ENCODE peak calls at places on chromosomes 5 and 9, in four cellular contexts. U is BE2C, C is natural killer cell, I is thyroid gland. A is an unnamed sample.

GRCh38 chr5:168637793-168638192 is 58.6 kb upstream of the PANK3 start:
- DNase-seq in I (no peak), C (no peak), U (no peak), A (no peak)

GRCh38 chr5:5583023-5583765 is 160.7 kb downstream of the ICE1 start:
- DNase-seq in C (no peak), U (no peak), I (no peak), A (no peak)

GRCh38 chr5:143440448-143441102 is 37.1 kb upstream of the NR3C1 start:
- DNase-seq in I (no peak), C (no peak), U (peak), A (no peak)

GRCh38 chr5:68746220-68747076 is 347.4 kb upstream of the SLC30A5 start:
- DNase-seq in I (no peak), C (no peak), U (no peak), A (no peak)

GRCh38 chr9:101536351-101536750 is 2.7 kb downstream of the RNF20 start:
- DNase-seq in I (no peak), U (no peak), C (no peak), A (no peak)

GRCh38 chr5:168468836-168469235 is 17.4 kb upstream of the RARS1 start:
- DNase-seq in U (no peak), I (no peak), C (no peak), A (no peak)

GRCh38 chr9:35650341-35651158 is at the start of gene SIT1:
- DNase-seq in C (no peak), I (no peak), U (no peak), A (no peak)

GRCh38 chr5:42426036-42426435 is 2.8 kb downstream of the GHR start:
- DNase-seq in U (no peak), C (no peak), I (no peak), A (no peak)

GRCh38 chr9:137162505-137163100 is 7.2 kb downstream of the LRRC26 start:
- DNase-seq in C (no peak), I (peak), U (no peak), A (no peak)

GRCh38 chr5:139104577-139105271 is 93.4 kb downstream of the SIL1 start:
- DNase-seq in U (no peak), I (peak), C (no peak), A (no peak)

GRCh38 chr9:116160676-116161571 is 7.3 kb downstream of the PAPPA start:
- DNase-seq in I (no peak), C (no peak), U (no peak), A (no peak)

GRCh38 chr9:111631071-111631971 is at the start of gene DNAJC25:
- DNase-seq in U (peak), C (peak), I (peak), A (peak)
- TF ChIP-seq CTCF in U (no peak), C (no peak), I (no peak), A (no peak)

GRCh38 chr9:83920469-83920941 is 727 bp downstream of the KIF27 start:
- DNase-seq in U (no peak), I (peak), C (no peak), A (no peak)
- TF ChIP-seq CTCF in U (peak), I (no peak), C (no peak), A (no peak)

GRCh38 chr5:308672-309271 is 12.7 kb upstream of the AHRR start:
- DNase-seq in U (no peak), C (no peak), I (peak), A (no peak)
- TF ChIP-seq CTCF in U (peak), C (no peak), I (no peak), A (no peak)

GRCh38 chr9:1462626-1463308 is 412.6 kb downstream of the DMRT2 start:
- DNase-seq in I (no peak), U (no peak), C (no peak), A (no peak)

GRCh38 chr9:1457460-1457859 is 407.3 kb downstream of the DMRT2 start:
- DNase-seq in I (no peak), C (no peak), U (no peak), A (no peak)

GRCh38 chr9:1458503-1458902 is 408.3 kb downstream of the DMRT2 start:
- DNase-seq in I (no peak), C (no peak), U (no peak), A (no peak)

GRCh38 chr9:1456301-1456999 is 406.3 kb downstream of the DMRT2 start:
- DNase-seq in C (no peak), U (no peak), I (no peak), A (no peak)

GRCh38 chr9:1460143-1460769 is 410.1 kb downstream of the DMRT2 start:
- DNase-seq in C (no peak), I (no peak), U (no peak), A (no peak)
- TF ChIP-seq CTCF in C (no peak), I (no peak), U (peak), A (no peak)

GRCh38 chr5:71011194-71011792 is 13.8 kb downstream of the NAIP start:
- DNase-seq in C (no peak), U (no peak), I (no peak), A (no peak)

GRCh38 chr5:71014186-71014585 is 11.0 kb downstream of the NAIP start:
- DNase-seq in C (no peak), I (no peak), U (no peak), A (no peak)

DNA sequence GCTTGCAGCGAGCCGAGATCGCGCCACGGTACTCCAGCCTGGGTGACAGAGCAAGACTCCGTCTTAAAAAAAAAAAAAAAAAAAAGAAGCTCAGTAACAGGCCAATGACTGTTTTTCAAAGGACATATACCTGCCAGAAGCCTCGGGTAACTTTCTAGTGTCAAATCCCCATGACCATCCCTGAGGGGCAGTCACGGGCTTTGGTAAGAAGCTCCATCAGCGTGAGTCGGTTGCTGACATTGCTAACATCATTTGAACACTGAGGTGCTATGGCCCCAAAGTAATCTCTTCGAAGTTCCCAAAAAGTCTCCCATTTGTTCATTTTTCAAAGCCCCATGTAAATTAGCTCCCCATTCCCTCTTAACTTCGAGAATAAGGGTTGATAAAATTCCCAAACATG is 11.6 kb downstream of the NAIP start:
- DNase-seq in C (no peak), U (no peak), I (no peak), A (no peak)
- TF ChIP-seq CTCF in C (no peak), U (peak), I (no peak), A (no peak)

A was measured in activated B cell treated with CpG ODN at 0.5 μM for 24 hours.